ENCODE peak calls at places on chromosomes 12 and 14, in four cellular contexts. L is stomach; A is activated CD4-positive, alpha-beta T cell treated with anti-CD3 and anti-CD28 coated beads for 1 hour; S is stromal cell of bone marrow. M is an unnamed sample.
A peak's percentile ranks its signal among the peaks of the same experiment; 100 is the strongest.

GRCh38 chr12:49944718-49945117 is 5.8 kb upstream of the AQP2 start:
- DNase-seq in L (no peak), A (no peak), S (no peak), M (no peak)

GRCh38 chr12:94534761-94535613 is 75.3 kb upstream of the CEP83 start:
- DNase-seq in L (no peak), A (no peak), S (no peak), M (no peak)

GRCh38 chr14:93137864-93138263 is 22.1 kb upstream of the ITPK1 start:
- DNase-seq in L (peak; percentile 91), A (no peak), S (no peak), M (peak; percentile 88)

GRCh38 chr12:116302200-116303075 is 24.9 kb upstream of the MED13L start:
- DNase-seq in L (no peak), A (no peak), S (no peak), M (no peak)

GRCh38 chr12:57141249-57141648 is 6.2 kb downstream of the LRP1-AS start:
- DNase-seq in L (no peak), A (no peak), S (no peak), M (peak; percentile 5)

GRCh38 chr14:30988509-30988908 is 36.9 kb upstream of the AP4S1 start:
- DNase-seq in L (no peak), A (no peak), S (no peak), M (no peak)

GRCh38 chr14:105414456-105415371 is 4.9 kb upstream of the MTA1 start:
- DNase-seq in L (peak; percentile 69), A (peak; percentile 42), S (peak; percentile 50), M (peak; percentile 73)

GRCh38 chr14:60090864-60091519 is 731 bp upstream of the PCNX4 start:
- DNase-seq in L (peak; percentile 33), A (no peak), S (no peak), M (peak; percentile 31)

GRCh38 chr12:48817957-48818830 is at the start of gene CACNB3:
- DNase-seq in L (peak; percentile 74), A (peak; percentile 64), S (peak; percentile 10), M (peak; percentile 86)

GRCh38 chr12:105930612-105931011 is 208.1 kb downstream of the NUAK1 start:
- DNase-seq in L (no peak), A (no peak), S (no peak), M (no peak)